ENCODE peak calls at places on chromosomes 5 and 9, in six cellular contexts. D is right atrium auricular region, X is ecto neural progenitor cell, E is T1000, O is NAMALWA, I is tibial artery. J is an unnamed sample.

GRCh38 chr5:177260961-177261360 is 42.6 kb downstream of the RAB24 start:
- DNase-seq in O (no peak), D (no peak), X (no peak), I (no peak), E (no peak), J (no peak)

GRCh38 chr5:158777647-158778368 is 321.9 kb downstream of the EBF1 start:
- DNase-seq in O (no peak), X (no peak), D (no peak), I (no peak), E (no peak), J (no peak)

GRCh38 chr5:34460496-34460895 is 195.6 kb upstream of the RAI14 start:
- DNase-seq in O (no peak), X (no peak), I (no peak), E (no peak), D (no peak), J (no peak)

GRCh38 chr9:26504057-26504456 is 388.5 kb downstream of the CAAP1 start:
- DNase-seq in I (no peak), D (no peak), E (no peak), X (no peak), O (no peak), J (no peak)

GRCh38 chr5:93883459-93883858 is 142.1 kb upstream of the POU5F2 start:
- DNase-seq in X (no peak), I (no peak), E (no peak), O (no peak), D (no peak), J (no peak)

GRCh38 chr9:18675973-18676372 is 202.0 kb downstream of the ADAMTSL1 start:
- DNase-seq in X (no peak), I (no peak), D (no peak), E (no peak), O (no peak), J (no peak)

GRCh38 chr5:172484664-172485063 is 30.3 kb upstream of the SH3PXD2B start:
- DNase-seq in X (no peak), E (no peak), D (no peak), I (no peak), O (no peak), J (no peak)

GRCh38 chr9:13899924-13900323 is 414.0 kb downstream of the NFIB start:
- DNase-seq in O (no peak), D (no peak), X (no peak), I (no peak), E (no peak), J (no peak)

GRCh38 chr9:34652608-34653007 is 623 bp downstream of the IL11RA start:
- DNase-seq in O (no peak), D (no peak), E (no peak), I (no peak), X (peak), J (no peak)

GRCh38 chr5:140108093-140109049 is 5.5 kb upstream of the PURA start:
- DNase-seq in I (peak), X (peak), E (no peak), O (peak), D (no peak), J (no peak)

GRCh38 chr5:42691413-42691861 is 65.2 kb upstream of the CCDC152 start:
- DNase-seq in I (no peak), X (no peak), O (no peak), E (no peak), D (no peak), J (no peak)

GRCh38 chr5:54659651-54660050 is 142.1 kb downstream of the SNX18 start:
- DNase-seq in E (no peak), X (no peak), D (no peak), I (peak), O (no peak), J (no peak)

GRCh38 chr5:14167211-14167845 is 24.2 kb downstream of the TRIO start:
- DNase-seq in D (no peak), I (no peak), O (peak), X (no peak), E (no peak), J (no peak)

GRCh38 chr5:96001262-96001661 is 39.6 kb upstream of the ELL2 start:
- DNase-seq in E (no peak), O (no peak), I (no peak), X (no peak), D (no peak), J (no peak)

J was measured in vagina.